ENCODE peak calls at places on chromosomes 1 and 21, in four cellular contexts. Y is activated CD8-positive, alpha-beta memory T cell treated with anti-CD3 and anti-CD28 coated beads for 1 hour; G is SJSA1; O is astrocyte of the spinal cord. N is an unnamed sample.

GRCh38 chr21:45324430-45325205 is 36.9 kb upstream of the POFUT2 start:
- DNase-seq in Y (no peak), G (peak), O (no peak), N (no peak)

GRCh38 chr1:167121375-167122120 is 27.7 kb downstream of the STYXL2 start:
- DNase-seq in Y (peak), G (no peak), O (peak), N (no peak)

GRCh38 chr1:8708259-8708658 is 109.2 kb downstream of the RERE start:
- DNase-seq in Y (no peak), G (no peak), O (no peak), N (no peak)

GRCh38 chr1:116733466-116734108 is 20.6 kb upstream of the CD2 start:
- DNase-seq in Y (no peak), G (no peak), O (no peak), N (no peak)

GRCh38 chr1:163307479-163308171 is 14.1 kb upstream of the NUF2 start:
- DNase-seq in Y (no peak), G (peak), O (peak), N (no peak)

GRCh38 chr1:203555046-203555445 is 61.1 kb downstream of the OPTC start:
- DNase-seq in Y (no peak), G (peak), O (no peak), N (no peak)

GRCh38 chr1:84073266-84073665 is 70.8 kb upstream of the PRKACB start:
- DNase-seq in Y (no peak), G (no peak), O (peak), N (no peak)

GRCh38 chr1:47901001-47901575 is 96.1 kb downstream of the TRABD2B start:
- DNase-seq in Y (no peak), G (no peak), O (no peak), N (peak)

GRCh38 chr1:203556047-203556851 is 62.3 kb downstream of the OPTC start:
- DNase-seq in Y (no peak), G (peak), O (peak), N (no peak)

GRCh38 chr1:101148987-101149386 is 87.8 kb upstream of the S1PR1 start:
- DNase-seq in Y (no peak), G (no peak), O (peak), N (no peak)

GRCh38 chr1:206646504-206646903 is 11.2 kb downstream of the DYRK3 start:
- DNase-seq in Y (no peak), G (no peak), O (no peak), N (no peak)

GRCh38 chr1:200866521-200866920 is 6.3 kb upstream of the GPR25 start:
- DNase-seq in Y (no peak), G (no peak), O (peak), N (no peak)

GRCh38 chr1:234770031-234770795 is 160.2 kb upstream of the IRF2BP2 start:
- DNase-seq in Y (no peak), G (no peak), O (peak), N (no peak)

N was measured in DMS 273 treated with DMSO at 0.1 percent for 48 hours.